ENCODE peak calls at places on chromosomes 11 and 22, in seven cellular contexts. K, Y, U, I, E, R and A are unnamed samples.

GRCh38 chr22:21707677-21708076 is 27.9 kb downstream of the YPEL1 start:
- DNase-seq in K (no peak), Y (no peak), U (no peak), I (no peak), E (no peak), R (no peak), A (no peak)

GRCh38 chr11:26607725-26608506 is 35.9 kb upstream of the MUC15 start:
- DNase-seq in K (no peak), Y (no peak), U (no peak), I (no peak), E (no peak), R (no peak), A (no peak)

GRCh38 chr11:91081440-91082088 is 858.7 kb upstream of the CHORDC1 start:
- DNase-seq in K (no peak), Y (peak), U (peak), I (peak), E (peak), R (peak), A (no peak)

GRCh38 chr11:32374261-32374711 is 61.1 kb downstream of the WT1 start:
- DNase-seq in K (peak), Y (peak), U (no peak), I (peak), E (no peak), R (peak), A (peak)

GRCh38 chr11:77085652-77086051 is 17.0 kb upstream of the OMP start:
- DNase-seq in K (peak), Y (no peak), U (peak), I (no peak), E (no peak), R (no peak), A (no peak)

GRCh38 chr11:111465400-111465799 is 46.8 kb downstream of the BTG4 start:
- DNase-seq in K (no peak), Y (no peak), U (no peak), I (no peak), E (no peak), R (peak), A (no peak)

GRCh38 chr22:26559961-26560575 is 29.9 kb downstream of the TPST2 start:
- DNase-seq in K (no peak), Y (no peak), U (no peak), I (no peak), E (no peak), R (no peak), A (no peak)

GRCh38 chr11:35376613-35377012 is 42.7 kb downstream of the SLC1A2 start:
- DNase-seq in K (no peak), Y (no peak), U (no peak), I (no peak), E (no peak), R (peak), A (no peak)

GRCh38 chr22:33811208-33811607 is 109.1 kb downstream of the LARGE1 start:
- DNase-seq in K (no peak), Y (peak), U (no peak), I (no peak), E (no peak), R (no peak), A (no peak)

GRCh38 chr22:48517039-48518030 is 1310.3 kb downstream of the BRD1 start:
- DNase-seq in K (no peak), Y (no peak), U (peak), I (no peak), E (no peak), R (no peak), A (no peak)

GRCh38 chr11:47236482-47236881 is 12.1 kb downstream of the ACP2 start:
- DNase-seq in K (no peak), Y (no peak), U (no peak), I (no peak), E (no peak), R (peak), A (no peak)

GRCh38 chr11:47235163-47235562 is 13.5 kb downstream of the ACP2 start:
- DNase-seq in K (no peak), Y (no peak), U (no peak), I (no peak), E (no peak), R (no peak), A (no peak)

GRCh38 chr11:47234669-47235075 is 13.9 kb downstream of the ACP2 start:
- DNase-seq in K (peak), Y (no peak), U (no peak), I (no peak), E (peak), R (peak), A (no peak)

GRCh38 chr11:47233051-47233450 is 15.6 kb downstream of the ACP2 start:
- DNase-seq in K (no peak), Y (no peak), U (no peak), I (no peak), E (no peak), R (no peak), A (no peak)

GRCh38 chr11:47233989-47234668 is 14.5 kb downstream of the ACP2 start:
- DNase-seq in K (peak), Y (no peak), U (no peak), I (no peak), E (peak), R (peak), A (no peak)
- TF ChIP-seq CTCF in K (no peak), Y (peak), U (no peak), I (no peak), E (peak), R (peak), A (peak)

DNA sequence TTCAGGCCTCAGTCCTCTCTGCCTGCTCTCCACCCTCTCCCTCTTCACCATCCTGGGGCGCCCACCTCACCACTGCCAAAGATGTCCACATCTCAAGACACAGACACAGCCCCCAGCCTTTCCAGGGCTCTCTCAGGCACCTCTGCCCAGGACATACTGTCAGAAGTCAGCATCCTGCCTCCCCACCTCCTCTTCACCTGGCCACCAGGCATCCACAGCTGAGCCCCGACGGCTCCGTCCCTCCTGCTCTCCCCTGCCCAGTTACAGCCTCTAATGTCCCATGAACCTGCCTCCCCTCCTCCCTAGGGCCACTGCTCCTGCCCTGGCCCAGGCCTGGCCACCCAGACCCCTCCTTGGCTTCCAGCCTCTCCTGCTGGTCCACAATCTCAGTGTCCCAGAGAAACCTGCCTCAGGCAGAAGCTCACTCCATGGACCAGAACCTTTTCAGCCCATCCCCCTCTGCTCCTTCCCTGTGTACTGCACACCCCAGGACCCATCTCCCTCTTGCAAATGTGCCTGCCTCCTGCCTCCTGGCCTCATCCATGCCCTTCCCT is 3.2 kb downstream of the LTBP3 start:
- DNase-seq in K (no peak), Y (no peak), U (no peak), I (no peak), E (no peak), R (no peak), A (no peak)
- TF ChIP-seq CTCF in K (no peak), Y (no peak), U (no peak), I (no peak), E (no peak), R (no peak), A (no peak)

DNA sequence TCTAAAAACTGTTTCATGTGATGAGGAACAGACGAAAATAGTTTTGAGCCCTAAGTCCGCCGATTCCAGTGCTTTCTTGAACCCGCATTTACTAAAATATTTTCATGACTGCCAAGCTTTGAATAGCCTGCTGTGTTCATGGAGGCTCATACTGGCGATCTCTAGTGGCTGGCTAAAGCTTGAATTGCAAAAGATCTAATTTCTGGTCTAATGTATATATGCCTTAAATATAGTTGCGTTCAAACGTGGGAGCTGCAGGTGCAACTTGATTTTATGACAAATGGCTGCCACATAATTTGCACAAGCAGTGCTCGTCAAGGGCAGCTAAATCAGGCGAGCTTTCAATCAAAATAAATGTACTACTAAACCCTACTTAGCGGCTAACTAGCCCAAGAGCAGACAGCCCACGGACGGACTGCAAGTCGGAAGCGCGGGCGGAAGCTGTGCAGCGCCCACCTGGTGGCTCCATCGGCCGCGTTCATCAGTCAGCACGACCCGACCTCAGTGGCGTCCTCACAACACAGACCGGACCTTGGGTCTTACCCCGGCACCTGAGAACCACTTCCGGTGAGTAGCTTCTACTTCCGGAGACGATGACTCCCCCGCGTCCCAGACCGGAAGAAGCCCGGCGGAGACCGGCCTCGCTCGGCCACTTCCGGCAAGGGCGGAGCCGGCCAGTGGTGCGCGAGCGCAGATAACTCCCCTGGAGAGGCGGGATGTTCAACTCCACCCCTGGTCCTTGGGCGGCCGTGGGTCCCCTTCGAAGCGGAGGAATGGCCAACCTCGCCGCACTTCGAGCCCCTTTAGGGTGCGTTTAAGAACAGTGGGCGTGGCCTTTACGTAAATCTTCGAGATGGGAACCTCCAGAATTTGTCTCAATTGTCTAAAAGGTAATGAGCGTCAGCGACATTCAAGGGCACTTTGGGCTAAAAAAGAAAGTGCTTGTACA is 6.1 kb downstream of the RPL27A start:
- DNase-seq in K (peak), Y (peak), U (peak), I (peak), E (peak), R (peak), A (peak)
- TF ChIP-seq CTCF in K (no peak), Y (peak), U (no peak), I (peak), E (no peak), R (no peak), A (peak)

DNA sequence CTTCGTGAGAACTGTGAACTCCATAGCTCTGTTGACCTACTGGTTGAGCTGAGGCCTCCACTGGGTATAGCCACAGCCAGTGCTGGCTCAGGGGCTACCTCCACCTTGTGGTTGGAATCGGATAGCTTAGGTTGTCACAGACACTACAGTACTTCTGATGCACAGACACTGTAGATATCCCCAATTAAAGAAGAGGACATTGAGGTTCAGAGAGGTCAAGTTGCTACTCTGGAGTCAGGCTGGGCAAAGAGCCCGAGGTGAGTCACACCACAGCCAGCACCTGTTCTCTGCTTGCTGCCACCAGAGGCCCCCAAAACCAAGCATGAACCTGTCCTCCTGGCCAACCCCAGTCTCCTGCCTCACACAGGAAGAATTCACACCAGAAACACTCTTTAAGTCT is 5.4 kb downstream of the UFD1 start:
- DNase-seq in K (no peak), Y (no peak), U (no peak), I (no peak), E (no peak), R (peak), A (no peak)
- TF ChIP-seq CTCF in K (no peak), Y (no peak), U (no peak), I (no peak), E (no peak), R (no peak), A (no peak)

GRCh38 chr11:108131993-108132392 is 10.6 kb downstream of the ACAT1 start:
- DNase-seq in K (no peak), Y (no peak), U (no peak), I (no peak), E (no peak), R (peak), A (no peak)

GRCh38 chr11:108137212-108137611 is 15.8 kb downstream of the ACAT1 start:
- DNase-seq in K (no peak), Y (no peak), U (no peak), I (no peak), E (no peak), R (no peak), A (no peak)

GRCh38 chr11:108135845-108136599 is 14.7 kb downstream of the ACAT1 start:
- DNase-seq in K (no peak), Y (no peak), U (no peak), I (no peak), E (no peak), R (peak), A (no peak)
- TF ChIP-seq CTCF in K (no peak), Y (peak), U (no peak), I (no peak), E (no peak), R (peak), A (peak)